ENCODE peak calls at places on chromosomes 6 and 20, in five cellular contexts. X is naive thymus-derived CD4-positive, alpha-beta T cell; G is right lobe of liver; A is right cardiac atrium; F is BE2C. L is an unnamed sample.

GRCh38 chr20:24353135-24353694 is 116.2 kb upstream of the SYNDIG1 start:
- DNase-seq in X (no peak), G (no peak), A (no peak), F (no peak), L (no peak)

GRCh38 chr6:134074151-134074712 is 21.8 kb upstream of the SLC2A12 start:
- DNase-seq in X (no peak), G (no peak), A (no peak), F (no peak), L (no peak)

GRCh38 chr20:43961116-43961515 is 46.5 kb downstream of the TOX2 start:
- DNase-seq in X (no peak), G (no peak), A (no peak), F (no peak), L (no peak)

GRCh38 chr6:111536888-111537287 is 53.9 kb upstream of the REV3L start:
- DNase-seq in X (no peak), G (no peak), A (no peak), F (no peak), L (no peak)

GRCh38 chr6:53326372-53327016 is 22.3 kb downstream of the ELOVL5 start:
- DNase-seq in X (no peak), G (no peak), A (no peak), F (peak), L (peak)

GRCh38 chr6:11770546-11771466 is 7.8 kb downstream of the ADTRP start:
- DNase-seq in X (no peak), G (peak), A (peak), F (peak), L (peak)

GRCh38 chr6:116218172-116218633 is 35.7 kb downstream of the TSPYL4 start:
- DNase-seq in X (no peak), G (no peak), A (no peak), F (no peak), L (no peak)

GRCh38 chr6:1667805-1668175 is 58.1 kb downstream of the FOXC1 start:
- DNase-seq in X (no peak), G (no peak), A (no peak), F (no peak), L (no peak)

GRCh38 chr6:125597411-125598253 is 151.8 kb upstream of the HEY2 start:
- DNase-seq in X (no peak), G (no peak), A (peak), F (no peak), L (peak)

GRCh38 chr6:105174512-105174911 is 5.3 kb downstream of the POPDC3 start:
- DNase-seq in X (no peak), G (no peak), A (no peak), F (no peak), L (no peak)

GRCh38 chr20:49889245-49889942 is 25.9 kb downstream of the SPATA2 start:
- DNase-seq in X (no peak), G (peak), A (no peak), F (no peak), L (no peak)

GRCh38 chr6:128208851-128209580 is 308.2 kb upstream of the THEMIS start:
- DNase-seq in X (no peak), G (no peak), A (no peak), F (no peak), L (no peak)

GRCh38 chr20:2851086-2851485 is 10.5 kb downstream of the VPS16 start:
- DNase-seq in X (no peak), G (no peak), A (no peak), F (no peak), L (no peak)

GRCh38 chr6:17813561-17813960 is 106.8 kb upstream of the NUP153 start:
- DNase-seq in X (no peak), G (no peak), A (no peak), F (no peak), L (no peak)

GRCh38 chr20:19222520-19223040 is 10.1 kb downstream of the SLC24A3 start:
- DNase-seq in X (no peak), G (no peak), A (no peak), F (no peak), L (no peak)

GRCh38 chr6:79076160-79076559 is 1.9 kb downstream of the PHIP start:
- DNase-seq in X (no peak), G (no peak), A (no peak), F (no peak), L (no peak)

GRCh38 chr20:19387251-19387650 is 174.8 kb downstream of the SLC24A3 start:
- DNase-seq in X (no peak), G (no peak), A (no peak), F (no peak), L (no peak)

GRCh38 chr6:5085638-5086293 is 625 bp downstream of the PPP1R3G start:
- DNase-seq in X (no peak), G (no peak), A (peak), F (peak), L (no peak)

GRCh38 chr6:134081506-134081905 is 29.1 kb upstream of the SLC2A12 start:
- DNase-seq in X (no peak), G (no peak), A (no peak), F (no peak), L (no peak)

GRCh38 chr6:160132297-160132637 is 10.7 kb downstream of the SLC22A1 start:
- DNase-seq in X (no peak), G (no peak), A (no peak), F (no peak), L (no peak)

GRCh38 chr20:15111654-15112053 is 774.2 kb upstream of the FLRT3 start:
- DNase-seq in X (no peak), G (no peak), A (no peak), F (no peak), L (no peak)

GRCh38 chr6:43188426-43188825 is 6.4 kb downstream of the CUL9 start:
- DNase-seq in X (no peak), G (no peak), A (no peak), F (no peak), L (no peak)

GRCh38 chr6:89605861-89606260 is 32.7 kb downstream of the LYRM2 start:
- DNase-seq in X (no peak), G (no peak), A (no peak), F (no peak), L (no peak)

GRCh38 chr20:36941403-36941835 is 10.1 kb downstream of the SAMHD1 start:
- DNase-seq in X (no peak), G (no peak), A (no peak), F (peak), L (no peak)

GRCh38 chr6:136244061-136244616 is 6.0 kb downstream of the MTFR2 start:
- DNase-seq in X (no peak), G (no peak), A (no peak), F (no peak), L (no peak)

GRCh38 chr20:44209691-44210421 is 715 bp downstream of the OSER1 start:
- DNase-seq in X (no peak), G (no peak), A (no peak), F (no peak), L (no peak)

DNA sequence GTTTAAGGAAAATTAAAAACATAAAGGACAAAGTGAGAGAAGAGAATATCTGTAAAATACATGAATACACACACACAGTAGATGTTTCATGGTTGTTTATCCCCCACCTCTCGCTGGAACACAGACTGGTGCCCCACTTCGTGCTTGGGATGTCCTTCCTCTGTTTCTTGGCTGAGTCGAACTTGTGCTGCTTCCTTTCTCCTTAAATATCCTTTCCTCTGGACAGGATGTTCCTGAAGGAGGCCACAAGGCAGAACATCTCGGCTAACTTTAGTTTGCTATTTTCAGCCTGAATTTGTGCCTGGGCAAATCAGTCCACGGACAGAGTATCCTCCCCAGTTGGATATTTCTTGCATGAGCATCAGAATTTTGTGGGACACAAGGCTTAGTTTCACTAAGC is 54.7 kb upstream of the ZMYND8 start:
- DNase-seq in X (no peak), G (no peak), A (peak), F (no peak), L (peak)
- H3K4me3 ChIP-seq in X (no peak), G (no peak), A (no peak), F (no peak), L (no peak)

DNA sequence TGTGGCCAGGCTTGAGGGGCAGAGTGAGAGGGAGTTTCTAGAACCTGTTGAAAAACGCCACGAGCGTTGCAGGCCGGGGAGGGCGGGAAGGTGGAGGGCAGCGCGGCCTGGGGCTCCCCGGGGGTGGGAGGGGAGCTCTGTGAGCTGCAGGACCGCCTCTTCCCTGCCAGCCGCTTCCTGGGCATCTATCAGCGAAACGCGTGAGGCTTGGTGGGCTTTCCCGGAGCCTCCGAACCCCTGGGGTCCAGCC is 633 bp upstream of the BHLHE23 start:
- DNase-seq in X (no peak), G (no peak), A (peak), F (no peak), L (no peak)
- H3K4me3 ChIP-seq in X (no peak), G (no peak), A (no peak), F (no peak), L (no peak)

DNA sequence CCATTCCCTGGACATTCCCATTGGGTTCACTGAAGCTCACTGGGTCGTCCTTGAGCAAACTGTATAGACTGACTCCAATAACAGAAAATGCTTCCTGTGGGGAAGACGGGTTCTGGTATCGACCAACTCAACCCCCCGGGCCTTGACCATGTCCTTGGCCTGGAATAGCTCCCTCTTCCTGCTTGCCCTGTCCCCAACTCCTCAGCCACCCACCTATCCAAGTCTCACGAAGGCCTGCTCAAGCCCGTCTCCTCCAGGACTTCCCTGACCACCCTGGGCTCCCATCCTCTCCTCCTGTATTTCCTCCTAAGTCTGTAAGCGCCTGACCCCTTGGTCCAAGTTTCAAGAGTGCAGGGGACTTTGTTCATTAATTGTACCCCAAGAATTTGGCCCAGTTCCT is 2.8 kb upstream of the HMGA1 start:
- DNase-seq in X (no peak), G (peak), A (no peak), F (no peak), L (no peak)
- H3K4me3 ChIP-seq in X (no peak), G (no peak), A (no peak), F (no peak), L (no peak)

DNA sequence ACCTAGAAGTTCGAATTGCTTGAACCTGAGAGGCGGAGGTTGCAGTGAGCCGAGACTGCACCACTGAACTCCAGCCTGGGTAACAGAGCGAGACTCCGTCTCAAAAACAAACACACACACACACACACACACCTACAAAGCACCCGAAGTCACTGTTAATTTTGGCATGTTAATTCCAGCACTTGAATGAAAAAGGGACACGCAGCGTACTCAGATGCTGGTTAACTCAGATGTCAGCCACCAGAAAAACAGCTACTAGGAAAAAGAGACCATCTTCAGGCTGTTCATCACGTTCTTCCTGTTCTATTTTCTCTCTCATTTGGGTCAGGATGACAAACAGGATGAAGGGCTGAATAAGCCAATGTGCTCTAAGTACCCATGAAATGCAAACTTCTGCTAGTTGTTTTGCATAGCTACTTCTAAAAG is 46.9 kb downstream of the BLOC1S5 start:
- DNase-seq in X (no peak), G (no peak), A (no peak), F (no peak), L (no peak)
- H3K4me3 ChIP-seq in X (no peak), G (peak), A (no peak), F (no peak), L (peak)

L was measured in heart right ventricle.